ENCODE peak calls at places on chromosomes 3 and 15, in six cellular contexts. U, M, L, J, I and Z are unnamed samples. For H3K27me3 and H3K9me3, the result is how much of the 10 kb centered on the place peaks cover.

GRCh38 chr15:89349212-89349558 is 14.6 kb upstream of the POLG start:
- DNase-seq in U (no peak), J (no peak), I (peak), L (no peak), M (no peak), Z (no peak)

GRCh38 chr15:56056626-56057025 is 63.2 kb upstream of the NEDD4 start:
- DNase-seq in U (no peak), M (no peak), L (no peak), J (no peak), I (no peak), Z (no peak)

GRCh38 chr3:51271172-51271571 is 113.9 kb upstream of the MANF start:
- DNase-seq in U (no peak), J (no peak), M (no peak), L (no peak), I (no peak), Z (no peak)

GRCh38 chr3:60431599-60431958 is 819.7 kb downstream of the FHIT start:
- DNase-seq in I (no peak), U (no peak), L (no peak), J (no peak), M (peak), Z (no peak)

GRCh38 chr3:62665627-62666433 is 209.4 kb downstream of the CADPS start:
- DNase-seq in U (peak), M (peak), L (no peak), J (peak), I (peak), Z (no peak)

GRCh38 chr3:184291738-184292445 is 7.1 kb upstream of the PSMD2 start:
- DNase-seq in L (no peak), U (no peak), M (no peak), I (no peak), J (no peak), Z (no peak)

GRCh38 chr3:139830817-139831216 is 104.2 kb upstream of the CLSTN2 start:
- DNase-seq in M (no peak), J (peak), U (no peak), I (no peak), L (no peak), Z (no peak)

GRCh38 chr3:141425523-141426233 is 57.4 kb downstream of the ZBTB38 start:
- DNase-seq in I (no peak), L (no peak), U (no peak), J (no peak), M (peak), Z (no peak)

GRCh38 chr15:89628791-89629715 is 26.2 kb downstream of the KIF7 start:
- DNase-seq in M (no peak), J (no peak), L (no peak), I (peak), U (no peak), Z (no peak)

GRCh38 chr15:83092309-83092976 is 15.0 kb upstream of the TM6SF1 start:
- DNase-seq in M (peak), J (peak), U (no peak), I (peak), L (peak), Z (no peak)

GRCh38 chr3:138078901-138079344 is 36.5 kb downstream of the DZIP1L start:
- DNase-seq in U (no peak), M (peak), I (no peak), J (no peak), L (no peak), Z (no peak)

GRCh38 chr3:71989165-71989564 is 204.2 kb upstream of the PROK2 start:
- DNase-seq in I (no peak), J (no peak), M (peak), L (no peak), U (no peak), Z (no peak)

GRCh38 chr3:143002083-143002712 is 828 bp downstream of the U2SURP start:
- DNase-seq in M (peak), I (no peak), J (no peak), U (no peak), L (no peak), Z (no peak)

GRCh38 chr15:96406701-96407100 is 76.2 kb downstream of the NR2F2 start:
- DNase-seq in I (no peak), L (no peak), M (no peak), U (no peak), J (no peak), Z (no peak)

GRCh38 chr15:96407482-96407881 is 77.0 kb downstream of the NR2F2 start:
- DNase-seq in L (no peak), U (no peak), J (no peak), M (no peak), I (no peak), Z (no peak)

GRCh38 chr15:96410175-96411055 is 79.9 kb downstream of the NR2F2 start:
- DNase-seq in M (no peak), J (no peak), I (no peak), U (no peak), L (no peak), Z (no peak)

GRCh38 chr15:96409231-96410138 is 79.0 kb downstream of the NR2F2 start:
- DNase-seq in I (no peak), J (no peak), M (no peak), U (no peak), L (no peak), Z (no peak)

GRCh38 chr15:96408591-96409183 is 78.2 kb downstream of the NR2F2 start:
- DNase-seq in U (no peak), J (no peak), M (no peak), I (no peak), L (no peak), Z (no peak)
- H3K27me3 ChIP-seq in U (under half), J (half or more), M (under half), I (under half), L (half or more), Z (under half)

GRCh38 chr3:115875460-115875859 is 252.2 kb downstream of the GAP43 start:
- DNase-seq in M (no peak), J (no peak), I (no peak), L (no peak), U (no peak), Z (no peak)

GRCh38 chr3:115876860-115877646 is 253.7 kb downstream of the GAP43 start:
- DNase-seq in U (no peak), M (no peak), J (no peak), I (no peak), L (no peak), Z (no peak)

GRCh38 chr3:115877647-115877934 is 254.3 kb downstream of the GAP43 start:
- DNase-seq in M (no peak), U (no peak), I (no peak), L (no peak), J (no peak), Z (no peak)
- H3K27ac ChIP-seq in M (no peak), U (peak), I (no peak), L (no peak), J (no peak), Z (no peak)

GRCh38 chr15:59131456-59131855 is 26.5 kb downstream of the CCNB2 start:
- DNase-seq in I (no peak), U (no peak), J (no peak), M (no peak), L (no peak), Z (no peak)
- H3K9me3 ChIP-seq in I (under half), U (under half), J (under half), M (under half), L (under half), Z (under half)

GRCh38 chr3:10770547-10770946 is 45.5 kb upstream of the SLC6A11 start:
- DNase-seq in I (no peak), L (no peak), J (no peak), M (no peak), U (no peak), Z (no peak)

GRCh38 chr3:10771486-10772225 is 44.4 kb upstream of the SLC6A11 start:
- DNase-seq in L (no peak), I (no peak), U (no peak), M (no peak), J (no peak), Z (no peak)

GRCh38 chr3:10772230-10773161 is 43.5 kb upstream of the SLC6A11 start:
- DNase-seq in L (no peak), U (no peak), J (no peak), M (peak), I (no peak), Z (no peak)

GRCh38 chr3:10768995-10769394 is 47.0 kb upstream of the SLC6A11 start:
- DNase-seq in U (no peak), L (no peak), M (no peak), I (no peak), J (no peak), Z (no peak)

DNA sequence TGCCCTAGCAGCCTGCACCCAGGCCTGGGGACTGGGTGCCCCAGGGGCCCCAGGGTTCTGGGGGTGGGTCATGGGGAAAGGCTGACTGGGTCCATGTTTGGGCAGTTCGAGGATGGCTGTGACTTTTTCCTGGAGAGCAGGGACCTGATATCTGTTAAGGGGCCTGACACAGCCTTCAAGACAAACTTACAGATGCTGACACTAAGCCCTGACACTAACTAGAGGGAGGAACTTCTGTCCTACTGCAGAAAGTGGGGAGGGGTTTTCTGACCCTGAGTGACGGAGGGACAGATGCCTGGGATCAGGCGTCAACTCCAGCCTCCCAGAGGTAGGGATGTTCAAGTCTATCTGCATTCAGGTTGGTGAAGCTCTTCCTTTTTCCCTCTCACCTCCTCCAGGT is 45.0 kb upstream of the SLC6A11 start:
- DNase-seq in L (no peak), I (no peak), M (no peak), U (no peak), J (no peak), Z (no peak)
- H3K27me3 ChIP-seq in L (under half), I (under half), M (under half), U (under half), J (under half), Z (under half)

GRCh38 chr15:75651810-75652543 is 4.3 kb downstream of the SNX33 start:
- DNase-seq in J (no peak), U (no peak), I (no peak), M (no peak), L (no peak), Z (no peak)
- H3K27ac ChIP-seq in J (peak), U (peak), I (no peak), M (peak), L (peak), Z (no peak)

GRCh38 chr3:50210176-50210509 is 5.1 kb downstream of the SLC38A3 start:
- DNase-seq in J (no peak), I (no peak), U (no peak), M (no peak), L (no peak), Z (no peak)
- H3K9me3 ChIP-seq in J (under half), I (under half), U (under half), M (under half), L (under half), Z (under half)